ENCODE peak calls at places on chromosomes 16 and 17, in seven cellular contexts. One of them, this sample, is unnamed.

GRCh38 chr17:37671813-37672544 is 28.7 kb upstream of the DDX52 start:
- DNase-seq in RWPE1: peak; percentile 87
- DNase-seq in HL-60: no peak
- DNase-seq in endothelial cell: no peak
- DNase-seq in GM18507: no peak
- DNase-seq in hypothalamus: no peak
- DNase-seq in ELF-1: no peak
- DNase-seq in this sample: peak; percentile 85

GRCh38 chr16:70682239-70683145 is 3.4 kb downstream of the MTSS2 start:
- DNase-seq in GM18507: no peak
- DNase-seq in hypothalamus: no peak
- DNase-seq in HL-60: no peak
- DNase-seq in ELF-1: peak; percentile 44
- DNase-seq in RWPE1: no peak
- DNase-seq in endothelial cell: no peak
- DNase-seq in this sample: peak; percentile 69

GRCh38 chr16:55656695-55657092 is 906 bp downstream of the SLC6A2 start:
- DNase-seq in hypothalamus: no peak
- DNase-seq in ELF-1: peak; percentile 48
- DNase-seq in endothelial cell: peak; percentile 8
- DNase-seq in RWPE1: no peak
- DNase-seq in GM18507: no peak
- DNase-seq in HL-60: no peak
- DNase-seq in this sample: no peak

GRCh38 chr16:50035468-50035992 is 10.5 kb downstream of the CNEP1R1 start:
- DNase-seq in endothelial cell: no peak
- DNase-seq in RWPE1: no peak
- DNase-seq in HL-60: no peak
- DNase-seq in hypothalamus: no peak
- DNase-seq in ELF-1: no peak
- DNase-seq in GM18507: no peak
- DNase-seq in this sample: peak; percentile 93

GRCh38 chr17:64328036-64328874 is 62.4 kb downstream of the PECAM1 start:
- DNase-seq in HL-60: no peak
- DNase-seq in ELF-1: no peak
- DNase-seq in GM18507: no peak
- DNase-seq in RWPE1: no peak
- DNase-seq in hypothalamus: no peak
- DNase-seq in endothelial cell: no peak
- DNase-seq in this sample: no peak

GRCh38 chr16:74871608-74872007 is 97.0 kb upstream of the FA2H start:
- DNase-seq in GM18507: no peak
- DNase-seq in RWPE1: no peak
- DNase-seq in endothelial cell: no peak
- DNase-seq in ELF-1: peak; percentile 61
- DNase-seq in HL-60: no peak
- DNase-seq in hypothalamus: no peak
- DNase-seq in this sample: no peak

GRCh38 chr16:2799205-2799851 is 1.1 kb downstream of the PRSS41 start:
- DNase-seq in RWPE1: no peak
- DNase-seq in endothelial cell: no peak
- DNase-seq in HL-60: no peak
- DNase-seq in hypothalamus: no peak
- DNase-seq in ELF-1: no peak
- DNase-seq in GM18507: no peak
- DNase-seq in this sample: no peak

GRCh38 chr16:65202461-65202860 is 80.6 kb upstream of the CDH11 start:
- DNase-seq in HL-60: no peak
- DNase-seq in RWPE1: peak; percentile 31
- DNase-seq in endothelial cell: no peak
- DNase-seq in hypothalamus: no peak
- DNase-seq in GM18507: no peak
- DNase-seq in ELF-1: no peak
- DNase-seq in this sample: no peak

GRCh38 chr16:27363797-27364196 is 38.2 kb upstream of the IL21R start:
- DNase-seq in hypothalamus: no peak
- DNase-seq in ELF-1: no peak
- DNase-seq in GM18507: no peak
- DNase-seq in endothelial cell: no peak
- DNase-seq in HL-60: no peak
- DNase-seq in RWPE1: no peak
- DNase-seq in this sample: no peak

GRCh38 chr16:57704011-57704904 is 9.7 kb downstream of the DRC7 start:
- DNase-seq in RWPE1: no peak
- DNase-seq in GM18507: no peak
- DNase-seq in hypothalamus: no peak
- DNase-seq in ELF-1: no peak
- DNase-seq in endothelial cell: no peak
- DNase-seq in HL-60: no peak
- DNase-seq in this sample: peak; percentile 92

GRCh38 chr17:55158439-55158838 is 106.3 kb upstream of the HLF start:
- DNase-seq in HL-60: no peak
- DNase-seq in hypothalamus: no peak
- DNase-seq in GM18507: no peak
- DNase-seq in RWPE1: no peak
- DNase-seq in ELF-1: no peak
- DNase-seq in endothelial cell: no peak
- DNase-seq in this sample: no peak

GRCh38 chr16:51149721-51150158 is 1.3 kb downstream of the SALL1 start:
- DNase-seq in RWPE1: no peak
- DNase-seq in ELF-1: peak; percentile 52
- DNase-seq in HL-60: no peak
- DNase-seq in endothelial cell: peak; percentile 33
- DNase-seq in GM18507: no peak
- DNase-seq in hypothalamus: no peak
- DNase-seq in this sample: no peak

GRCh38 chr17:62804822-62805221 is 3.3 kb downstream of the MARCHF10 start:
- DNase-seq in RWPE1: peak; percentile 79
- DNase-seq in GM18507: no peak
- DNase-seq in HL-60: no peak
- DNase-seq in hypothalamus: no peak
- DNase-seq in endothelial cell: no peak
- DNase-seq in ELF-1: no peak
- DNase-seq in this sample: no peak

GRCh38 chr17:46002311-46002972 is 3.4 kb downstream of the STH start:
- DNase-seq in HL-60: peak; percentile 16
- DNase-seq in hypothalamus: peak; percentile 40
- DNase-seq in RWPE1: peak; percentile 70
- DNase-seq in GM18507: peak; percentile 55
- DNase-seq in endothelial cell: peak; percentile 80
- DNase-seq in ELF-1: peak; percentile 94
- DNase-seq in this sample: peak; percentile 75

GRCh38 chr16:70675851-70676513 is 9.9 kb downstream of the MTSS2 start:
- DNase-seq in hypothalamus: no peak
- DNase-seq in HL-60: no peak
- DNase-seq in RWPE1: no peak
- DNase-seq in GM18507: no peak
- DNase-seq in endothelial cell: no peak
- DNase-seq in ELF-1: no peak
- DNase-seq in this sample: no peak

GRCh38 chr16:29675811-29676643 is 3.0 kb upstream of the QPRT start:
- DNase-seq in hypothalamus: no peak
- DNase-seq in endothelial cell: peak; percentile 23
- DNase-seq in GM18507: no peak
- DNase-seq in ELF-1: peak; percentile 75
- DNase-seq in RWPE1: peak; percentile 28
- DNase-seq in HL-60: no peak
- DNase-seq in this sample: peak; percentile 60

GRCh38 chr17:21705021-21705601 is 12.8 kb downstream of the KCNJ18 start:
- DNase-seq in HL-60: no peak
- DNase-seq in GM18507: no peak
- DNase-seq in endothelial cell: no peak
- DNase-seq in hypothalamus: no peak
- DNase-seq in RWPE1: no peak
- DNase-seq in ELF-1: no peak
- DNase-seq in this sample: no peak

GRCh38 chr17:45242015-45242414 is 19.9 kb downstream of the SPATA32 start:
- DNase-seq in hypothalamus: no peak
- DNase-seq in GM18507: no peak
- DNase-seq in endothelial cell: no peak
- DNase-seq in RWPE1: no peak
- DNase-seq in ELF-1: no peak
- DNase-seq in HL-60: no peak
- DNase-seq in this sample: no peak

GRCh38 chr17:38693700-38694329 is 11.3 kb upstream of the MLLT6 start:
- DNase-seq in hypothalamus: peak; percentile 34
- DNase-seq in HL-60: no peak
- DNase-seq in RWPE1: no peak
- DNase-seq in GM18507: no peak
- DNase-seq in endothelial cell: no peak
- DNase-seq in ELF-1: no peak
- DNase-seq in this sample: peak; percentile 48

GRCh38 chr16:63581560-63581959 is 1540.3 kb downstream of the CDH11 start:
- DNase-seq in hypothalamus: no peak
- DNase-seq in RWPE1: no peak
- DNase-seq in endothelial cell: no peak
- DNase-seq in HL-60: no peak
- DNase-seq in GM18507: no peak
- DNase-seq in ELF-1: no peak
- DNase-seq in this sample: no peak